ENCODE peak calls at places on chromosomes 5 and 9, in eight cellular contexts. One of them, this sample, is unnamed.

GRCh38 chr5:109529520-109529919 is 119.7 kb upstream of the PJA2 start:
- DNase-seq in mammary epithelial cell: peak
- DNase-seq in A673: no peak
- DNase-seq in OCI-LY7: no peak
- DNase-seq in HCT116: no peak
- DNase-seq in CD4-positive, CD25-positive, alpha-beta regulatory T cell: no peak
- DNase-seq in Peyer's patch: no peak
- DNase-seq in spleen: no peak
- DNase-seq in this sample: peak

GRCh38 chr5:160133071-160133917 is 14.0 kb upstream of the PWWP2A start:
- DNase-seq in mammary epithelial cell: no peak
- DNase-seq in A673: no peak
- DNase-seq in OCI-LY7: no peak
- DNase-seq in HCT116: no peak
- DNase-seq in CD4-positive, CD25-positive, alpha-beta regulatory T cell: no peak
- DNase-seq in Peyer's patch: no peak
- DNase-seq in spleen: no peak
- DNase-seq in this sample: no peak

GRCh38 chr9:93081081-93081529 is 14.9 kb upstream of the CARD19 start:
- DNase-seq in mammary epithelial cell: no peak
- DNase-seq in A673: no peak
- DNase-seq in OCI-LY7: no peak
- DNase-seq in HCT116: no peak
- DNase-seq in CD4-positive, CD25-positive, alpha-beta regulatory T cell: no peak
- DNase-seq in Peyer's patch: peak
- DNase-seq in spleen: peak
- DNase-seq in this sample: no peak

GRCh38 chr5:107514305-107514704 is 156.4 kb downstream of the EFNA5 start:
- DNase-seq in mammary epithelial cell: peak
- DNase-seq in A673: no peak
- DNase-seq in OCI-LY7: peak
- DNase-seq in HCT116: no peak
- DNase-seq in CD4-positive, CD25-positive, alpha-beta regulatory T cell: no peak
- DNase-seq in Peyer's patch: no peak
- DNase-seq in spleen: no peak
- DNase-seq in this sample: no peak

GRCh38 chr5:31382051-31382878 is 149.6 kb downstream of the DROSHA start:
- DNase-seq in mammary epithelial cell: no peak
- DNase-seq in A673: no peak
- DNase-seq in OCI-LY7: no peak
- DNase-seq in HCT116: no peak
- DNase-seq in CD4-positive, CD25-positive, alpha-beta regulatory T cell: no peak
- DNase-seq in Peyer's patch: no peak
- DNase-seq in spleen: no peak
- DNase-seq in this sample: no peak

GRCh38 chr5:156042726-156043125 is 284.2 kb upstream of the SGCD start:
- DNase-seq in mammary epithelial cell: no peak
- DNase-seq in A673: no peak
- DNase-seq in OCI-LY7: no peak
- DNase-seq in HCT116: no peak
- DNase-seq in CD4-positive, CD25-positive, alpha-beta regulatory T cell: no peak
- DNase-seq in Peyer's patch: no peak
- DNase-seq in spleen: no peak
- DNase-seq in this sample: no peak

GRCh38 chr9:83596899-83597504 is 25.9 kb upstream of the IDNK start:
- DNase-seq in mammary epithelial cell: peak
- DNase-seq in A673: peak
- DNase-seq in OCI-LY7: peak
- DNase-seq in HCT116: peak
- DNase-seq in CD4-positive, CD25-positive, alpha-beta regulatory T cell: peak
- DNase-seq in Peyer's patch: peak
- DNase-seq in spleen: no peak
- DNase-seq in this sample: no peak

GRCh38 chr5:156328176-156328575 is 1.2 kb downstream of the SGCD start:
- DNase-seq in mammary epithelial cell: no peak
- DNase-seq in A673: no peak
- DNase-seq in OCI-LY7: no peak
- DNase-seq in HCT116: no peak
- DNase-seq in CD4-positive, CD25-positive, alpha-beta regulatory T cell: no peak
- DNase-seq in Peyer's patch: no peak
- DNase-seq in spleen: no peak
- DNase-seq in this sample: no peak

DNA sequence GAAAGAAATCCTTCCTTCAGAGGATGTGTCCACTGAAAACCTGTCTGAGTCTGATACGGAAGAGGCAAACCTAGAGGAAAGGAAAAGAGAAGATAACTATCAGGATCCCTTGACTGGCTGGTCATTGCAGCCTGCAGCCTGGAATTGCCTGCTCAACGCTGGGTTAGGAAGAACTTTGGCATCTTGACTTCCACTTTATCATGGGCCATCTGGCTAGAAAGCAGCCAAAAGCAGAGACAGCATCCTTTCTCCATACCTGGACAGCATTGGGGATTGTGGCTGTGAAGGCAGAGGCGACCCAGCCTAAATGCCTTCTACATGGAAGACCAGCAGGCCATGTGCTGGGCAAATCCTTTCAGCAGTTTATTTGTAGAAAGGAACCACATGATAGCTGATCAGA is 58.7 kb upstream of the PTPN3 start:
- DNase-seq in mammary epithelial cell: no peak
- DNase-seq in A673: no peak
- DNase-seq in OCI-LY7: no peak
- DNase-seq in HCT116: no peak
- DNase-seq in CD4-positive, CD25-positive, alpha-beta regulatory T cell: no peak
- DNase-seq in Peyer's patch: no peak
- DNase-seq in spleen: no peak
- DNase-seq in this sample: no peak
- H3K27ac ChIP-seq in mammary epithelial cell: peak
- H3K27ac ChIP-seq in A673: no peak
- H3K27ac ChIP-seq in OCI-LY7: no peak
- H3K27ac ChIP-seq in HCT116: no peak
- H3K27ac ChIP-seq in CD4-positive, CD25-positive, alpha-beta regulatory T cell: no peak
- H3K27ac ChIP-seq in Peyer's patch: no peak
- H3K27ac ChIP-seq in spleen: no peak
- H3K27ac ChIP-seq in this sample: peak

GRCh38 chr9:128108784-128109709 is 18.5 kb downstream of the PTGES2 start:
- DNase-seq in mammary epithelial cell: no peak
- DNase-seq in A673: no peak
- DNase-seq in OCI-LY7: no peak
- DNase-seq in HCT116: no peak
- DNase-seq in CD4-positive, CD25-positive, alpha-beta regulatory T cell: no peak
- DNase-seq in Peyer's patch: peak
- DNase-seq in spleen: no peak
- DNase-seq in this sample: no peak
- H3K27ac ChIP-seq in mammary epithelial cell: no peak
- H3K27ac ChIP-seq in A673: no peak
- H3K27ac ChIP-seq in OCI-LY7: no peak
- H3K27ac ChIP-seq in HCT116: no peak
- H3K27ac ChIP-seq in CD4-positive, CD25-positive, alpha-beta regulatory T cell: no peak
- H3K27ac ChIP-seq in Peyer's patch: peak
- H3K27ac ChIP-seq in spleen: no peak
- H3K27ac ChIP-seq in this sample: no peak

GRCh38 chr5:83576341-83576740 is 104.8 kb downstream of the VCAN start:
- DNase-seq in mammary epithelial cell: no peak
- DNase-seq in A673: no peak
- DNase-seq in OCI-LY7: no peak
- DNase-seq in HCT116: no peak
- DNase-seq in CD4-positive, CD25-positive, alpha-beta regulatory T cell: no peak
- DNase-seq in Peyer's patch: no peak
- DNase-seq in spleen: no peak
- DNase-seq in this sample: no peak

GRCh38 chr5:83572271-83572670 is 100.7 kb downstream of the VCAN start:
- DNase-seq in mammary epithelial cell: no peak
- DNase-seq in A673: no peak
- DNase-seq in OCI-LY7: no peak
- DNase-seq in HCT116: no peak
- DNase-seq in CD4-positive, CD25-positive, alpha-beta regulatory T cell: no peak
- DNase-seq in Peyer's patch: no peak
- DNase-seq in spleen: no peak
- DNase-seq in this sample: no peak

DNA sequence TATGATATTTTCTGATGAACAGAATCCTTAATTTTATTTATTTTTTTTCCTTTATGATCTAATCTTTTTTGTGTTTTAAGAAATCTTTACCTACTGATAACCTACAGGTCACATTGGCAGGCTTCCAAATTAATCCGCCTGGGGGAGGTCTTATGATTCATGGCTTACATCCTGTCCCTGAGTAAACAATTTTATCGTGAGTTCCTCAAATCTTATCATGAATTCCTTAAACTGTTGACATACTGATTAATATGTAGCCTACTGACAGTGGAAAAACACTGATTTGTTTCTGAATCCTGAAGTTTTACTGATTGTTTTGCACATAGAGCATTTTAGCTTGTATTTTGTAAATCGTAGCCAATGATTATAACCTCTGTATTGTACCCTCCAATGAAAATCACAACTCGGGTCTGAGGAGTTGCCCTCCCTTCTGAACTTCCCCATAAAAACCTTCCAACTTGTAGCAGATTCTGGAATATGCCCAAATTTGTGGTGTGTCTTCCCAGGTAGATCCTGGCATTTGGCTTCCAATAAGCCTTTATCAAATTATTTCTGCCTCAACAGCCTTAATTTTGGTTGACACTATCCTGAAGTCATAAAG is 105.6 kb downstream of the VCAN start:
- DNase-seq in mammary epithelial cell: peak
- DNase-seq in A673: no peak
- DNase-seq in OCI-LY7: no peak
- DNase-seq in HCT116: peak
- DNase-seq in CD4-positive, CD25-positive, alpha-beta regulatory T cell: no peak
- DNase-seq in Peyer's patch: no peak
- DNase-seq in spleen: no peak
- DNase-seq in this sample: no peak
- H3K27ac ChIP-seq in mammary epithelial cell: no peak
- H3K27ac ChIP-seq in A673: no peak
- H3K27ac ChIP-seq in OCI-LY7: no peak
- H3K27ac ChIP-seq in HCT116: peak
- H3K27ac ChIP-seq in CD4-positive, CD25-positive, alpha-beta regulatory T cell: no peak
- H3K27ac ChIP-seq in Peyer's patch: no peak
- H3K27ac ChIP-seq in spleen: no peak
- H3K27ac ChIP-seq in this sample: peak

DNA sequence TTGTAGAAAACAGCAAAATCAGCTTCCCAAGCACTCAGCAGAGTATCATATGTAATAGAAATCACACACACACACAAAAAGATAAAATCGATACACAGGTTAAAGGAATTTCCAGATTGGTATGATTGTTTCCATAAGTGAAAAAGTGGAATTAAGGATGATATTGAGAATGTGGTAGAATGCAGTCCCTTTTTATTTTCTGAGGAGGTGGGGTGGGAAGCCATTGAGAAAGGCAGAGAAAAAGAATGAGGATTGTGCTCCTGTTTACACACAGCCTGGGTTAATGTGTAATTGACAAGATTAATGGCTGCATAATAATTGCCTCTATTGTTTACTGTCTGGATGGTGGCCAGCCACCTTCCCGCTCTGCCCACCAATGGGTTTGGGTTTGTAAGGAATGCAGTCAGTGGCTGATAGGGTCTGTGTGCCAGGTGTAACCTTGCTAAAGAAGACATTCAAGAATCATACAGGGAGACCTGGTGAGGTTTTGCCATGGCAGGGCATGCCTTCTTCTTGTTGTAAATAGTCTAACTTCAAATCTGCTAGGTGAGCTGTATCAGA is 177.2 kb upstream of the MAP3K1 start:
- DNase-seq in mammary epithelial cell: peak
- DNase-seq in A673: no peak
- DNase-seq in OCI-LY7: no peak
- DNase-seq in HCT116: no peak
- DNase-seq in CD4-positive, CD25-positive, alpha-beta regulatory T cell: no peak
- DNase-seq in Peyer's patch: no peak
- DNase-seq in spleen: no peak
- DNase-seq in this sample: peak
- H3K27ac ChIP-seq in mammary epithelial cell: no peak
- H3K27ac ChIP-seq in A673: no peak
- H3K27ac ChIP-seq in OCI-LY7: no peak
- H3K27ac ChIP-seq in HCT116: no peak
- H3K27ac ChIP-seq in CD4-positive, CD25-positive, alpha-beta regulatory T cell: peak
- H3K27ac ChIP-seq in Peyer's patch: no peak
- H3K27ac ChIP-seq in spleen: no peak
- H3K27ac ChIP-seq in this sample: peak

GRCh38 chr5:85927632-85928031 is 690.1 kb upstream of the COX7C start:
- DNase-seq in mammary epithelial cell: no peak
- DNase-seq in A673: no peak
- DNase-seq in OCI-LY7: no peak
- DNase-seq in HCT116: no peak
- DNase-seq in CD4-positive, CD25-positive, alpha-beta regulatory T cell: no peak
- DNase-seq in Peyer's patch: no peak
- DNase-seq in spleen: no peak
- DNase-seq in this sample: no peak

GRCh38 chr5:85929713-85930112 is 688.0 kb upstream of the COX7C start:
- DNase-seq in mammary epithelial cell: no peak
- DNase-seq in A673: no peak
- DNase-seq in OCI-LY7: no peak
- DNase-seq in HCT116: no peak
- DNase-seq in CD4-positive, CD25-positive, alpha-beta regulatory T cell: no peak
- DNase-seq in Peyer's patch: no peak
- DNase-seq in spleen: no peak
- DNase-seq in this sample: no peak

GRCh38 chr5:85931220-85931619 is 686.5 kb upstream of the COX7C start:
- DNase-seq in mammary epithelial cell: no peak
- DNase-seq in A673: no peak
- DNase-seq in OCI-LY7: no peak
- DNase-seq in HCT116: no peak
- DNase-seq in CD4-positive, CD25-positive, alpha-beta regulatory T cell: no peak
- DNase-seq in Peyer's patch: no peak
- DNase-seq in spleen: no peak
- DNase-seq in this sample: no peak
- H3K27ac ChIP-seq in mammary epithelial cell: no peak
- H3K27ac ChIP-seq in A673: no peak
- H3K27ac ChIP-seq in OCI-LY7: no peak
- H3K27ac ChIP-seq in HCT116: no peak
- H3K27ac ChIP-seq in CD4-positive, CD25-positive, alpha-beta regulatory T cell: no peak
- H3K27ac ChIP-seq in Peyer's patch: no peak
- H3K27ac ChIP-seq in spleen: no peak
- H3K27ac ChIP-seq in this sample: no peak

GRCh38 chr5:127844631-127845030 is 141.4 kb downstream of the CCDC192 start:
- DNase-seq in mammary epithelial cell: no peak
- DNase-seq in A673: no peak
- DNase-seq in OCI-LY7: no peak
- DNase-seq in HCT116: no peak
- DNase-seq in CD4-positive, CD25-positive, alpha-beta regulatory T cell: no peak
- DNase-seq in Peyer's patch: no peak
- DNase-seq in spleen: no peak
- DNase-seq in this sample: no peak
- H3K27ac ChIP-seq in mammary epithelial cell: no peak
- H3K27ac ChIP-seq in A673: no peak
- H3K27ac ChIP-seq in OCI-LY7: no peak
- H3K27ac ChIP-seq in HCT116: no peak
- H3K27ac ChIP-seq in CD4-positive, CD25-positive, alpha-beta regulatory T cell: no peak
- H3K27ac ChIP-seq in Peyer's patch: no peak
- H3K27ac ChIP-seq in spleen: no peak
- H3K27ac ChIP-seq in this sample: no peak

DNA sequence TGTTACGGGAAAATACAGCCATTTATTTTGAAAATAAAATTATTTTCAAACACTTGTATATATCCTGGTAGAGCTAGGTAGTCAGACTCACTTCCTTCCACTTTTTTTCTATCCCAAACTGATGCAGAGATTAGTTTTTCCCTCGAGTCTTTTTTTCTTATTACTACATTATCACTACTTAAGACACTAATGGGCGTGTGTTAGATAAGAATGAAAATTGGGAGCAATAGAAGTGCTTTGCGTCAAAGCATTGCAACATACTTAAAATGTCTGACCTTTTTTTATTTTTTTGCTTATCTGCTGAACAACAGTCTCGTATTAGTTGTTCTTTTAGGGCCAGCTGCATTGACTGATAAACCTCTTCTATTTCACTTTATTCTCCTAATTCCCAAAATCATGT is 1278.7 kb downstream of the CDH12 start:
- DNase-seq in mammary epithelial cell: no peak
- DNase-seq in A673: peak
- DNase-seq in OCI-LY7: no peak
- DNase-seq in HCT116: no peak
- DNase-seq in CD4-positive, CD25-positive, alpha-beta regulatory T cell: no peak
- DNase-seq in Peyer's patch: no peak
- DNase-seq in spleen: no peak
- DNase-seq in this sample: no peak
- H3K27ac ChIP-seq in mammary epithelial cell: no peak
- H3K27ac ChIP-seq in A673: no peak
- H3K27ac ChIP-seq in OCI-LY7: no peak
- H3K27ac ChIP-seq in HCT116: no peak
- H3K27ac ChIP-seq in CD4-positive, CD25-positive, alpha-beta regulatory T cell: no peak
- H3K27ac ChIP-seq in Peyer's patch: no peak
- H3K27ac ChIP-seq in spleen: no peak
- H3K27ac ChIP-seq in this sample: no peak

This sample was measured in epithelial cell of prostate.